ENCODE peak calls at places on chromosome 18, in four cellular contexts. Z, B, J and E are unnamed samples.

GRCh38 chr18:45416168-45416567 is 199.1 kb upstream of the SLC14A2 start:
- DNase-seq in J (no peak), Z (no peak), B (no peak), E (no peak)

GRCh38 chr18:6382968-6383367 is 31.7 kb downstream of the L3MBTL4 start:
- DNase-seq in B (no peak), Z (no peak), J (no peak), E (no peak)

GRCh38 chr18:22983175-22983574 is 50.0 kb downstream of the RBBP8 start:
- DNase-seq in J (peak; percentile 62), Z (no peak), B (peak; percentile 64), E (no peak)

GRCh38 chr18:79800353-79801180 is 2.8 kb downstream of the KCNG2 start:
- DNase-seq in J (no peak), B (no peak), Z (no peak), E (no peak)

GRCh38 chr18:54805571-54806334 is 22.5 kb upstream of the RAB27B start:
- DNase-seq in J (peak; percentile 84), Z (no peak), B (peak; percentile 87), E (no peak)

GRCh38 chr18:47595816-47596501 is 334.5 kb downstream of the SMAD2 start:
- DNase-seq in J (peak; percentile 75), Z (peak; percentile 86), B (no peak), E (no peak)

GRCh38 chr18:46152808-46153617 is 48.8 kb downstream of the HAUS1 start:
- DNase-seq in Z (peak; percentile 58), B (no peak), J (no peak), E (peak; percentile 23)

GRCh38 chr18:37385846-37386435 is 179.7 kb downstream of the CELF4 start:
- DNase-seq in B (peak; percentile 37), Z (no peak), J (peak; percentile 84), E (peak; percentile 33)

GRCh38 chr18:69495841-69496533 is 95.3 kb downstream of the DOK6 start:
- DNase-seq in J (no peak), B (no peak), Z (no peak), E (no peak)

GRCh38 chr18:13415736-13416135 is 197.2 kb downstream of the LDLRAD4 start:
- DNase-seq in J (no peak), Z (no peak), B (no peak), E (no peak)

GRCh38 chr18:50494569-50494968 is 65.3 kb upstream of the MAPK4 start:
- DNase-seq in B (no peak), Z (no peak), J (no peak), E (no peak)

GRCh38 chr18:3688682-3689081 is 238.7 kb downstream of the TGIF1 start:
- DNase-seq in Z (no peak), J (peak; percentile 81), B (peak; percentile 99), E (no peak)

GRCh38 chr18:22505136-22505535 is 87.4 kb upstream of the CTAGE1 start:
- DNase-seq in B (peak; percentile 32), J (no peak), Z (no peak), E (no peak)

GRCh38 chr18:58928401-58928800 is 63.7 kb downstream of the ZNF532 start:
- DNase-seq in Z (no peak), J (no peak), B (no peak), E (no peak)

GRCh38 chr18:68925268-68925667 is 127.4 kb downstream of the CCDC102B start:
- DNase-seq in Z (no peak), B (no peak), J (no peak), E (peak; percentile 6)

GRCh38 chr18:31555971-31556747 is 35.5 kb upstream of the TTR start:
- DNase-seq in B (peak; percentile 70), J (peak; percentile 90), Z (no peak), E (peak; percentile 61)

GRCh38 chr18:58884694-58885093 is 20.0 kb downstream of the ZNF532 start:
- DNase-seq in Z (no peak), B (no peak), J (no peak), E (no peak)

GRCh38 chr18:32542221-32542798 is 71.6 kb upstream of the GAREM1 start:
- DNase-seq in B (peak; percentile 5), J (peak; percentile 37), Z (no peak), E (no peak)

GRCh38 chr18:31241900-31242409 is 76.0 kb upstream of the DSG1 start:
- DNase-seq in B (peak; percentile 16), J (peak; percentile 98), Z (peak; percentile 84), E (no peak)

GRCh38 chr18:68449292-68449691 is 265.6 kb downstream of the TMX3 start:
- DNase-seq in J (peak; percentile 91), Z (no peak), B (peak; percentile 86), E (no peak)

GRCh38 chr18:36403896-36404824 is 106.6 kb downstream of the FHOD3 start:
- DNase-seq in Z (no peak), B (no peak), J (peak; percentile 99), E (no peak)

GRCh38 chr18:63882333-63883141 is 5.0 kb upstream of the SERPINB2 start:
- DNase-seq in J (peak; percentile 99), Z (no peak), B (peak; percentile 97), E (no peak)

GRCh38 chr18:77522031-77522675 is 272.5 kb downstream of the GALR1 start:
- DNase-seq in Z (no peak), B (no peak), J (peak; percentile 1), E (no peak)

GRCh38 chr18:3104190-3105054 is 91.5 kb upstream of the LPIN2 start:
- DNase-seq in J (peak; percentile 9), Z (no peak), B (peak; percentile 61), E (no peak)

GRCh38 chr18:72541871-72542690 is 2.1 kb downstream of the CBLN2 start:
- DNase-seq in B (no peak), Z (peak; percentile 81), J (no peak), E (peak; percentile 24)

DNA sequence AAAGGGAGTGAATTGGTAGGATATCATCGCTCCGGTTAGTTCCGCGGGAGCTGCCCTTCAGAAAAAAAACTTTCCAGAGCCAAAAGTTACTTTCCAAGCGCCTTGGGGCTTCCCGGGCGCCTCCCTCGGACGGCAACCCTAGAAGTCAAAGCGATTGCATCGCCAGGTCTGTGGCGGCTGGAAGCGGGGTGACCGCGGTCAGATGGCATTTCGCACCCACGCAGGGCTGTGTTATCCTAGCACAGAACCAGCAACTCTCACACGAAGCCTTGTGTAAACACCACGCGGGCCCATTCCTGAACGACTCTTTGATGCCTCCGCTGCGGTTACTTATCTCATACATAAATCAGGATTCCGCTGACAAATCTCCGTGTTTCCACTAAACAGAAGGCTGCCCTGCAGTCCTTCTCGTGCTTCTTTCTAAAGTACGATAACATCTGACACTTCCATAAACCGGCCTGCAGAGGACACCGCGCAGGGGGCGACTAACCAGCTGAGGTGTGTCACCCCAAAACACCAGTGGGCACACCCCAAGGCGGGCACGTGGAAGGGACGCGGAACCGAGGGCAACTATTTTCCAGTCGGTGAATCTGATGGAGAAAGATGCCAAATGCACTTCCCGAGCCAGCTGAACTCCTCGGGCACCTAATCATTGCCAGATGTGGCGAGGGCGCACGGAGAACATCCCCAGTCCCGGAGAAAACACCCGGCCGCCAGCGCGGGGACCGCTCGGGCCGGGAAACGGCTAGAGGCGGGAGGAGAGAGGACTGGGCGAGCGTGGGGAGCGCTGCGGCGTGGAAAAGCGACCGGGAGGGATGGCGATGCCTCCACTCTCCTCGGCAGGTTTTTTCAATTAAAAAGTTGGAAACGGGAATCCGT is 911 bp downstream of the COLEC12 start:
- DNase-seq in B (peak; percentile 85), J (peak; percentile 95), Z (peak; percentile 52), E (no peak)
- H3K23ac ChIP-seq in B (peak overlapping the region; percentile 72), J (no peak overlapping the region), Z (no peak overlapping the region), E (peak overlapping the region; percentile 4)

DNA sequence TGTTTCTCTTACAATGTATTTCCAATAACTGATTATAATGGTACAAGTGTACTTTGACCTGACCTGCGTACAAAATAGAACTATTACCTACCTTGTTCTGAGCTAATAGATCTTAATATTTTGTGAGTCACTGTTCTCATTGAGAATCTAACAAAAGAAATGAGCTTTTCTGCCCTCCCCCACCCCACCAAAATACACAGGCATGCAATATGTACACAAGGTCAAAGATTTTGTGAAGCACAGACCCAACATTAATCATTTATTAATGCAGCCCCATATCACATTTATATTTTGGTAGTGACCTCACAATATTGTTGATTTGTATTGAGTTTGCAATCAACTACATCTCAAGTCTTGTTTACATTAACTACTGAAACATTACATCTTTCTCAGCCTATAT is 86.5 kb downstream of the CDH20 start:
- DNase-seq in Z (no peak), B (no peak), J (no peak), E (no peak)
- H3K4me3 ChIP-seq in Z (no peak overlapping the region), B (no peak overlapping the region), J (no peak overlapping the region), E (no peak overlapping the region)

DNA sequence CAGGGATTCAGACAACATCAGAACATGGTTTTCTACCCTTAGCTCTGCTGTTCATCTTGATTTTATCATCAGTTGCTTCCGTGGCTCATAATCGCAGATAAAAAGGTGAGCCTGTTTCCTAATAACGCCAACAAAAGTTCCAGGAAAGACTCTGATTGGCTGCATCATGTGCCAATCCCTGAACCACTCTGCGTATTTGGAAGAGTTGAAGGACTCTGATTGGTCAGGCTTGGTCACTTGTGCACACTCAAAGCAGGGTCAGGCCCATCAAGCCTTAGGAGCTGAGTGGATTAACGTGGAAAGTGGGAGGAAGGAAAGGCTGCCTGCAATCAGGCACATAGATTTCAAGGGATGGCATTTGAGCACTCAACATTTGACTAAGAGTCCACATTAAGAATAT is 11.4 kb downstream of the TXNDC2 start:
- DNase-seq in Z (no peak), J (no peak), B (no peak), E (no peak)
- H3K23ac ChIP-seq in Z (no peak overlapping the region), J (no peak overlapping the region), B (no peak overlapping the region), E (no peak overlapping the region)

GRCh38 chr18:8751692-8752091 is 46.3 kb downstream of the MTCL1 start:
- DNase-seq in Z (no peak), B (no peak), J (no peak), E (no peak)
- H3K4me3 ChIP-seq in Z (no peak overlapping the region), B (no peak overlapping the region), J (no peak overlapping the region), E (no peak overlapping the region)

GRCh38 chr18:26227051-26227672 is 917 bp downstream of the TAF4B start:
- DNase-seq in J (peak; percentile 41), B (no peak), Z (no peak), E (no peak)
- H3K23ac ChIP-seq in J (no peak overlapping the region), B (no peak overlapping the region), Z (no peak overlapping the region), E (peak overlapping the region; percentile 85)

GRCh38 chr18:55950379-55951166 is 362.6 kb upstream of the TCF4 start:
- DNase-seq in Z (no peak), B (no peak), J (no peak), E (no peak)
- H3K4me3 ChIP-seq in Z (no peak overlapping the region), B (no peak overlapping the region), J (no peak overlapping the region), E (no peak overlapping the region)